ENCODE peak calls at places on chromosomes 6 and 20, in four cellular contexts. Q is transverse colon, Y is A549, G is ovary. Z is an unnamed sample. For H3K4me1, the result is how much of the 10 kb centered on the place peaks cover.

GRCh38 chr20:25083141-25083772 is 1.3 kb upstream of the VSX1 start:
- DNase-seq in Y (no peak), Q (no peak), G (no peak), Z (no peak)

GRCh38 chr6:105363100-105363754 is 39.7 kb downstream of the PREP start:
- DNase-seq in Q (no peak), Y (no peak), G (no peak), Z (no peak)

GRCh38 chr6:24709014-24709711 is 9.8 kb downstream of the C6orf62 start:
- DNase-seq in G (no peak), Q (no peak), Y (no peak), Z (no peak)

GRCh38 chr6:144931172-144932035 is 646.3 kb downstream of the UTRN start:
- DNase-seq in Q (peak), Y (peak), G (peak), Z (peak)

GRCh38 chr20:63919130-63919529 is 24.2 kb downstream of the DNAJC5 start:
- DNase-seq in G (no peak), Y (no peak), Q (no peak), Z (no peak)

GRCh38 chr6:140208286-140208685 is 833.8 kb upstream of the CITED2 start:
- DNase-seq in G (no peak), Y (no peak), Q (no peak), Z (no peak)

GRCh38 chr6:30127238-30128093 is 8.5 kb upstream of the TRIM40 start:
- DNase-seq in Q (no peak), Y (no peak), G (no peak), Z (no peak)

GRCh38 chr20:44442298-44443070 is 33.2 kb upstream of the TTPAL start:
- DNase-seq in G (peak), Q (peak), Y (no peak), Z (no peak)

GRCh38 chr6:145960918-145961604 is 3.1 kb downstream of the SHPRH start:
- DNase-seq in Q (no peak), G (peak), Y (no peak), Z (peak)

GRCh38 chr20:24970743-24971142 is 21.7 kb downstream of the CST7 start:
- DNase-seq in Q (no peak), Y (no peak), G (no peak), Z (no peak)

GRCh38 chr6:84033523-84034451 is at the start of gene MRAP2:
- DNase-seq in Y (peak), G (peak), Q (peak), Z (no peak)

GRCh38 chr20:62732766-62733165 is 24.1 kb downstream of the NTSR1 start:
- DNase-seq in Q (peak), Y (no peak), G (no peak), Z (no peak)

GRCh38 chr6:44415424-44415823 is 27.9 kb downstream of the CDC5L start:
- DNase-seq in Y (peak), Q (peak), G (no peak), Z (no peak)

GRCh38 chr6:114989279-114989964 is 646.6 kb upstream of the HS3ST5 start:
- DNase-seq in G (no peak), Y (no peak), Q (no peak), Z (no peak)

GRCh38 chr20:45892828-45893500 is 1.8 kb downstream of the CTSA start:
- DNase-seq in G (peak), Y (no peak), Q (peak), Z (no peak)

GRCh38 chr6:139395891-139396299 is 21.4 kb upstream of the CITED2 start:
- DNase-seq in Q (no peak), Y (no peak), G (no peak), Z (no peak)

GRCh38 chr6:90168693-90169131 is 127.9 kb downstream of the BACH2 start:
- DNase-seq in Q (no peak), Y (no peak), G (no peak), Z (no peak)

GRCh38 chr6:130885392-130886192 is 58.4 kb downstream of the SMLR1 start:
- DNase-seq in G (peak), Q (peak), Y (peak), Z (peak)

GRCh38 chr6:134249759-134250602 is 67.9 kb downstream of the SGK1 start:
- DNase-seq in G (no peak), Y (peak), Q (no peak), Z (no peak)

GRCh38 chr6:56725257-56725656 is 82.6 kb upstream of the DST start:
- DNase-seq in Q (no peak), Y (no peak), G (no peak), Z (no peak)

GRCh38 chr6:166625356-166625755 is 1.7 kb downstream of the RPS6KA2 start:
- DNase-seq in Q (no peak), G (no peak), Y (no peak), Z (no peak)

DNA sequence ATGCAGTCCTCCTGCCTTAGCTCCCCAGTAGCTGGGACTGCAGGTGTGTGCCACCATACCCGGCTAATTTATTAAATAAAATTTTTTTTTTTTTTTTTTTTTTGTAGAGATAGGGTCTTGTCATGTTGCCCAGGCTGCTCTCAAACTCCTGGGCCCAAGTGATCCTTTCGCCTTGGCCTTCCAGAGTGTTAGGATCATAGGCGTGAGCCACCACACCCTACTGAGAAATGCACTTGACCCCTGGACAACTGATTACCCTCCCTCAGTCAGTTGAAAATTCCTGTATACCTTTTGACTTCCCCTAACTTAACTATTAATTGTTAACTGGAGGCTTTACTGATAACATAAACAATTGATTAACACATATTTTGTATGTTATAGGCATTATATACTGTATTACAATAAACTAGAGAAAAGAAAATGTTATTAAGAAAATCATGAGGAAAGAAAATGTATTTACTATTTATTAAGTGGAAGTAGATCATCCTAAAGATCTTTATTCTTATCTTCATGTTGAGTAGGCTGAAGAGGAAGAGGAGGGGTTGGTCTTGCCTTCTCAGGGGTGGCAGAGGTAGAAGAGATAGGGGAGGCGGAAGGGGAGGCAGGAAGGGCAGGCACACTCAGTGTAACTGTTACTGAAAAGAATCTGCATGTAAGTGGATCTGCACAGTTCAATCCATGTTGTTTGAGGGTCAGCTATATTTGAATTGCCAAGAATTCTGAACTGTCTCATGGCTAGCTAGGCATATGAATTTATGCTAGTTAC is 104.3 kb downstream of the FARS2 start:
- DNase-seq in G (no peak), Q (no peak), Y (no peak), Z (no peak)
- H3K4me1 ChIP-seq in G (under half), Q (under half), Y (under half), Z (under half)

GRCh38 chr20:35285806-35286076 is 1.2 kb upstream of the EIF6 start:
- DNase-seq in G (no peak), Q (no peak), Y (no peak), Z (no peak)
- TF ChIP-seq EP300 in G (no peak), Q (no peak), Y (no peak), Z (no peak)

GRCh38 chr20:57117296-57117695 is 149.1 kb downstream of the BMP7 start:
- DNase-seq in Y (no peak), Q (no peak), G (no peak), Z (no peak)

GRCh38 chr20:57118107-57118769 is 148.2 kb downstream of the BMP7 start:
- DNase-seq in Y (no peak), G (no peak), Q (no peak), Z (no peak)

GRCh38 chr20:57123139-57123903 is 143.1 kb downstream of the BMP7 start:
- DNase-seq in Q (no peak), G (no peak), Y (no peak), Z (no peak)

GRCh38 chr20:57122481-57123138 is 143.8 kb downstream of the BMP7 start:
- DNase-seq in Y (no peak), G (no peak), Q (no peak), Z (no peak)

DNA sequence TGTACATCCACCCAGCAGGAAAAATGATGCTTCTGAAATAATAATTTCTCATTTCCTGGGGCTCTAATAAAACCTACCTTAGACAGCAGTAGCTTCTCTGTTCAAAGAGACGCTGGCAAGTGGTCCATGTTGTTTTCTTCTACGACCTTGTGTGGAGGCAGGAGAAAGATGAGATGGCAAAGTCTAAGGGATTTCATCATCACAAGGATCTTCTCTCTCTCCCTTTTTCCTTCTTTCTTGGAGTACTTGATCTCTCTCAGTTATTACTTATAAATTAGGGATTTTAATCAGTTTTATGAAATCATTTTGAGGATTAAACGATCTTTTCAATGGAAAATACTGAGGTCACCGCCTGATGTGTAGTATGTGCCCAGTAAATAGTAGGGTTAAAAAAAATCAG is 147.5 kb downstream of the BMP7 start:
- DNase-seq in Y (no peak), Q (no peak), G (no peak), Z (no peak)
- TF ChIP-seq POLR2A in Y (no peak), Q (no peak), G (no peak), Z (no peak)

GRCh38 chr6:135438907-135439535 is 58.5 kb downstream of the AHI1 start:
- DNase-seq in Y (no peak), Q (no peak), G (no peak), Z (no peak)
- H3K4me1 ChIP-seq in Y (under half), Q (under half), G (under half), Z (under half)

GRCh38 chr6:167933290-167933689 is 64.2 kb upstream of the KIF25 start:
- DNase-seq in Q (no peak), G (no peak), Y (no peak), Z (no peak)

GRCh38 chr6:167937301-167937700 is 60.2 kb upstream of the KIF25 start:
- DNase-seq in Y (no peak), Q (no peak), G (no peak), Z (no peak)

GRCh38 chr6:167933847-167934246 is 63.6 kb upstream of the KIF25 start:
- DNase-seq in Y (no peak), Q (no peak), G (no peak), Z (no peak)

GRCh38 chr6:167932468-167933276 is 64.8 kb upstream of the KIF25 start:
- DNase-seq in Y (peak), G (no peak), Q (peak), Z (no peak)

DNA sequence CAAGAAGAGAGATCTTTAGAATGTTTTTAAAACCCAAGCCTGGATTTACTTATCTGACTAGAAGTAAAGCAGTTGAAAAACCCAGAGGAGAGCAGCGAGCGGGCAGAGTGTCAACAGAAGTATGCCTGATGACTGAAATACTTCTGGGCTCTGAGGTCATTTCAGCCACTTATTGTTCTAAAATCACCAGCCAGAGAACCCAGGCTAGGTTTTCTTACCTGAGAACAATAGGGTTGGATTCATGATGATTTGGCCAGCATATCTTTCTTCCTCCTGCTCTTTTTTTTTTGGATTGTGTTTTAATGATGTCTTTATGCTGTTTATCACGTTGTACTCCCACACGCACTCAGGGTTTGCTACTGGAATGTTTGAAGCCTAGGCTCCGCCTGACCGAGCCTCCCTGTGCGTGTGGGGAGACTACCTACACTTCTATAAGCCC is 63.0 kb upstream of the KIF25 start:
- DNase-seq in G (no peak), Q (peak), Y (no peak), Z (no peak)
- TF ChIP-seq EP300 in G (no peak), Q (no peak), Y (no peak), Z (no peak)

GRCh38 chr6:104218132-104218531 is 641.6 kb downstream of the HACE1 start:
- DNase-seq in Q (no peak), G (no peak), Y (no peak), Z (no peak)
- TF ChIP-seq POLR2A in Q (no peak), G (no peak), Y (no peak), Z (no peak)

GRCh38 chr20:48931527-48932374 is 10.2 kb downstream of the ARFGEF2 start:
- DNase-seq in G (no peak), Y (no peak), Q (no peak), Z (no peak)
- H3K4me1 ChIP-seq in G (under half), Y (under half), Q (under half), Z (under half)

DNA sequence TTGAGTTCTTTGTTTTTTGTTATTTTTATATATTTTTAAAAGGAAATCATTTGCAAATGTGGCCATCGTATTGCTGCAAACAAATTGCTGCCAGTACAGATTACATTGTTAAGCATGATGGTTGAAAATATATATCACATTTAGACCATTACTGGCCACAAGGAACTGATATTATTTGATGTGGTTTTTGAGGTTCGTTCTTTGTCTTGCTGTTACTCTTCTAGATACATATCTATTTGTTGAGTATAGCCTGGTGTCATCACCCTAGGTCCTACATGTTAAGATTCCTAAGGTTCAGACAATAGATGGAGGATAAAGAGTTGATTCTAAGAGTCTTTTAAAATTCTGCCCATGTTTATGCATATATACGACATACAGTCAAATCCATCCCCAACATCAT is 306.0 kb downstream of the FARS2 start:
- DNase-seq in G (no peak), Y (no peak), Q (no peak), Z (no peak)
- TF ChIP-seq EP300 in G (no peak), Y (no peak), Q (no peak), Z (no peak)

DNA sequence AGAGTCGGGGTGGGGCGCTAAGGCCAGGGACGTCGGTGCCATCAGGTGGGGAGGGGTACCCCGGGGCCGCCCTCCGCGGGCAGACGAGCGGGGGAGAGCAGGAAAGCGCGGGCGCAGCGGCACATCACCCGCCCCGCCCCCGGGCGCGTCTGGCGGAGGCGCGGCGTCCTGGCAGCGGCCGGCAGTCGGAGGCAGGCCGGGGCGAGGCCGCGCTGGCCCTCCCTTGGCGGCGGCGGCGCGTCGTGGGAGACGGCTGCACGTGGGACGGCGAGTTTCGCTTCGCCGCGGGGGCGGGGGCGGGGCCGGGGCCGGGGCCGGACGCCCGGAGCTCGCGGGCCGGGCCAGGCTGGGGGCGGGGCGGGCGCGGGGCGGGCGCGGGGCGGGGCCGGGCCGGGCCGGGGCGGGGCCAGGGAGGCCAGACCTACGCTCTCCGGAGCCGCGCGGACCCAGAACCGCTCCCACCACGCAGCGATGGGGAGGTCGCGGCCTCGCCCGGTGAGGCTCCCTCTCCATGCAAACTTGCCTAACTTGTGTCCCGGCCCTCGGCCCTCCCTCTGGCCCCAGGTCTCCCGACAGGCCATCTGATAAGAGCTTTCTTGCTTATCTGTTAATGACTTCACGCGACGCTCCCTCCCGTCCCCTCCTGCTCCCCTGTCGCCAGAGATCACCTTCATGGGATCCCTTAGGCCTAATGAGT is 12.5 kb downstream of the ITPR3 start:
- DNase-seq in Q (peak), G (peak), Y (peak), Z (peak)
- TF ChIP-seq POLR2A in Q (no peak), G (no peak), Y (no peak), Z (no peak)

GRCh38 chr6:106732541-106732940 is 103.2 kb downstream of the QRSL1 start:
- DNase-seq in Y (no peak), G (no peak), Q (peak), Z (no peak)
- H3K4me1 ChIP-seq in Y (under half), G (under half), Q (under half), Z (under half)